ENCODE peak calls at places on chromosome 5, in four cellular contexts. T is WTC11; G is psoas muscle; J is stimulated activated CD8-positive, alpha-beta memory T cell treated with anti-CD3 and anti-CD28 coated beads, Interleukin-4, amount 100 ng/mL, for 24 hours. V is an unnamed sample.

GRCh38 chr5:65611524-65611923 is 12.6 kb downstream of the TRIM23 start:
- DNase-seq in J (no peak), G (no peak), T (no peak), V (no peak)

GRCh38 chr5:150245111-150245789 is 44.3 kb downstream of the CAMK2A start:
- DNase-seq in J (no peak), G (peak; percentile 95), T (no peak), V (no peak)

GRCh38 chr5:79929095-79929494 is 62.0 kb downstream of the MTX3 start:
- DNase-seq in G (no peak), J (no peak), T (no peak), V (no peak)

GRCh38 chr5:31921852-31922305 is 252.2 kb downstream of the GOLPH3 start:
- DNase-seq in J (no peak), T (no peak), G (no peak), V (no peak)

GRCh38 chr5:113450366-113451328 is 15.9 kb upstream of the TSSK1B start:
- DNase-seq in J (no peak), T (no peak), G (no peak), V (no peak)

GRCh38 chr5:16593013-16593412 is 23.8 kb downstream of the RETREG1 start:
- DNase-seq in G (no peak), J (no peak), T (no peak), V (no peak)

GRCh38 chr5:158140120-158140778 is 281.3 kb upstream of the CLINT1 start:
- DNase-seq in G (peak; percentile 51), J (no peak), T (no peak), V (no peak)

GRCh38 chr5:98961665-98962344 is 33.0 kb upstream of the CHD1 start:
- DNase-seq in T (no peak), J (no peak), G (no peak), V (no peak)

GRCh38 chr5:54531536-54531935 is 14.0 kb downstream of the SNX18 start:
- DNase-seq in T (no peak), G (no peak), J (no peak), V (no peak)

GRCh38 chr5:84290161-84290560 is 94.5 kb downstream of the EDIL3 start:
- DNase-seq in G (no peak), T (no peak), J (no peak), V (no peak)

GRCh38 chr5:1385395-1386273 is 40.7 kb upstream of the CLPTM1L start:
- DNase-seq in G (peak; percentile 89), J (peak; percentile 79), T (peak; percentile 89), V (peak; percentile 78)

GRCh38 chr5:10310073-10310779 is 2.5 kb upstream of the CMBL start:
- DNase-seq in J (no peak), G (peak; percentile 67), T (no peak), V (no peak)

GRCh38 chr5:54869691-54870090 is 115.7 kb downstream of the ESM1 start:
- DNase-seq in T (no peak), J (no peak), G (no peak), V (no peak)

GRCh38 chr5:127770272-127770671 is 67.1 kb downstream of the CCDC192 start:
- DNase-seq in J (no peak), T (no peak), G (no peak), V (no peak)

GRCh38 chr5:53560028-53560427 is 411 bp upstream of the NDUFS4 start:
- DNase-seq in T (no peak), G (no peak), J (no peak), V (no peak)

GRCh38 chr5:178483620-178484019 is 106.6 kb downstream of the COL23A1 start:
- DNase-seq in G (no peak), J (peak; percentile 26), T (no peak), V (peak; percentile 10)

GRCh38 chr5:170565077-170565476 is 61.3 kb downstream of the KCNIP1 start:
- DNase-seq in T (no peak), G (no peak), J (no peak), V (no peak)

GRCh38 chr5:113806250-113806649 is 292.8 kb downstream of the YTHDC2 start:
- DNase-seq in G (no peak), J (no peak), T (no peak), V (no peak)

GRCh38 chr5:154694159-154694558 is 61.0 kb upstream of the LARP1 start:
- DNase-seq in T (no peak), G (no peak), J (no peak), V (no peak)

GRCh38 chr5:168822745-168823281 is 243.6 kb upstream of the PANK3 start:
- DNase-seq in T (no peak), G (no peak), J (no peak), V (peak; percentile 31)

GRCh38 chr5:175670358-175670757 is 12.5 kb downstream of the HRH2 start:
- DNase-seq in J (no peak), T (no peak), G (no peak), V (no peak)

GRCh38 chr5:150328458-150328857 is 25.8 kb upstream of the ARSI start:
- DNase-seq in T (no peak), G (no peak), J (no peak), V (no peak)

GRCh38 chr5:31273161-31273560 is 79.7 kb downstream of the CDH6 start:
- DNase-seq in J (no peak), T (no peak), G (no peak), V (no peak)

GRCh38 chr5:162488077-162488476 is 420.5 kb downstream of the GABRG2 start:
- DNase-seq in J (no peak), T (no peak), G (no peak), V (no peak)

GRCh38 chr5:135345945-135346731 is 52.9 kb downstream of the MACROH2A1 start:
- DNase-seq in G (no peak), T (no peak), J (no peak), V (no peak)

GRCh38 chr5:159210846-159211245 is 1.5 kb upstream of the RNF145 start:
- DNase-seq in J (no peak), T (no peak), G (no peak), V (no peak)

GRCh38 chr5:18048449-18048848 is 414.2 kb downstream of the TAF11L14 start:
- DNase-seq in G (no peak), J (no peak), T (no peak), V (no peak)

GRCh38 chr5:174108765-174109164 is 63.3 kb downstream of the NSG2 start:
- DNase-seq in T (no peak), J (no peak), G (no peak), V (no peak)

GRCh38 chr5:149028161-149028560 is 34.7 kb downstream of the SH3TC2 start:
- DNase-seq in J (no peak), T (no peak), G (no peak), V (no peak)

GRCh38 chr5:168962323-168962722 is 338.6 kb downstream of the SLIT3 start:
- DNase-seq in T (no peak), G (no peak), J (no peak), V (no peak)

V was measured in activated T-cell treated with anti-CD3 and anti-CD28 coated beads for 48 hours.